ENCODE peak calls at places on chromosomes 13 and 19, in ten cellular contexts. P, Y, W, X, H, N, G, V, Q and E are unnamed samples.

GRCh38 chr13:24727731-24728601 is 36.0 kb upstream of the RNF17 start:
- DNase-seq in W (peak), P (no peak), N (peak), X (peak), V (peak), Y (peak), H (peak), Q (peak), G (peak), E (peak)

GRCh38 chr13:113833111-113833830 is 30.6 kb downstream of the GAS6 start:
- DNase-seq in V (no peak), Q (no peak), H (no peak), P (no peak), Y (no peak), N (no peak), X (no peak), W (no peak), G (no peak), E (no peak)

GRCh38 chr13:96662036-96662435 is 332.2 kb downstream of the OXGR1 start:
- DNase-seq in Q (peak), P (no peak), V (no peak), Y (no peak), H (no peak), G (no peak), W (no peak), X (peak), N (no peak), E (no peak)

GRCh38 chr13:23811366-23812027 is 77.7 kb downstream of the MIPEP start:
- DNase-seq in P (no peak), H (no peak), G (no peak), N (no peak), W (no peak), X (no peak), Q (peak), V (no peak), Y (no peak), E (no peak)

GRCh38 chr13:80339841-80340642 is 884 bp downstream of the SPRY2 start:
- DNase-seq in Q (peak), X (peak), V (peak), N (peak), H (peak), P (no peak), G (peak), W (peak), Y (no peak), E (peak)

GRCh38 chr13:49954674-49955455 is 18.7 kb upstream of the SPRYD7 start:
- DNase-seq in G (no peak), Q (no peak), P (no peak), H (no peak), Y (no peak), W (peak), V (no peak), X (peak), N (peak), E (no peak)

GRCh38 chr13:37648604-37649003 is 50.0 kb upstream of the POSTN start:
- DNase-seq in V (peak), X (peak), G (no peak), N (peak), H (no peak), P (no peak), Q (peak), W (peak), Y (no peak), E (no peak)

GRCh38 chr19:39400997-39401548 is 5.6 kb upstream of the ZFP36 start:
- DNase-seq in V (no peak), N (no peak), P (no peak), X (no peak), H (no peak), G (no peak), W (no peak), Y (no peak), Q (no peak), E (peak)

GRCh38 chr19:28864577-28865042 is 348.3 kb downstream of the UQCRFS1 start:
- DNase-seq in H (no peak), V (no peak), W (peak), N (no peak), X (no peak), Y (no peak), Q (no peak), P (no peak), G (no peak), E (no peak)

GRCh38 chr13:96075953-96076543 is 13.9 kb upstream of the HS6ST3 start:
- DNase-seq in V (no peak), Y (no peak), X (peak), H (peak), W (peak), Q (peak), P (no peak), N (peak), G (no peak), E (no peak)

GRCh38 chr19:54047626-54048025 is 16.1 kb downstream of the VSTM1 start:
- DNase-seq in Y (no peak), X (no peak), P (no peak), W (no peak), Q (no peak), G (no peak), H (no peak), V (no peak), N (no peak), E (no peak)

GRCh38 chr19:14517840-14518505 is at the start of gene DNAJB1:
- DNase-seq in P (no peak), Q (peak), W (peak), N (peak), X (peak), H (peak), V (peak), G (no peak), Y (no peak), E (peak)

GRCh38 chr13:93145199-93145598 is 81.4 kb upstream of the GPC6 start:
- DNase-seq in W (no peak), H (peak), V (no peak), G (no peak), X (no peak), N (no peak), Q (no peak), Y (no peak), P (no peak), E (no peak)

GRCh38 chr19:40800997-40801377 is 2.0 kb downstream of the EGLN2 start:
- DNase-seq in Q (no peak), V (no peak), N (no peak), P (no peak), W (no peak), X (no peak), H (no peak), Y (no peak), G (no peak), E (no peak)

GRCh38 chr19:42017040-42017439 is 23.0 kb upstream of the ATP1A3 start:
- DNase-seq in W (no peak), V (no peak), Y (no peak), P (no peak), Q (peak), X (peak), G (no peak), N (peak), H (no peak), E (no peak)

GRCh38 chr19:58001895-58002369 is 688 bp downstream of the ZNF606 start:
- DNase-seq in P (no peak), X (no peak), Q (no peak), Y (no peak), H (no peak), G (no peak), N (peak), V (peak), W (peak), E (no peak)

GRCh38 chr19:13060233-13060963 is 42.3 kb downstream of the LYL1 start:
- DNase-seq in P (no peak), Q (no peak), G (no peak), Y (no peak), H (no peak), W (no peak), X (peak), V (peak), N (peak), E (no peak)

GRCh38 chr19:35879770-35880317 is 11.5 kb downstream of the APLP1 start:
- DNase-seq in H (peak), X (peak), Y (peak), W (peak), V (peak), Q (peak), G (peak), P (peak), N (peak), E (peak)

GRCh38 chr19:33705090-33705847 is 83.5 kb downstream of the CHST8 start:
- DNase-seq in N (peak), P (no peak), W (no peak), Y (no peak), G (no peak), X (no peak), Q (no peak), V (no peak), H (peak), E (no peak)

GRCh38 chr13:57918913-57919312 is 287.4 kb downstream of the PCDH17 start:
- DNase-seq in W (no peak), Q (no peak), V (no peak), N (no peak), P (no peak), Y (no peak), G (no peak), H (peak), X (no peak), E (no peak)

GRCh38 chr13:31970237-31970930 is 61.2 kb upstream of the FRY start:
- DNase-seq in V (peak), Q (peak), N (no peak), G (no peak), Y (no peak), X (peak), P (no peak), H (no peak), W (peak), E (no peak)

GRCh38 chr19:33303791-33304759 is 1.7 kb upstream of the CEBPA start:
- DNase-seq in N (peak), V (no peak), Q (no peak), W (no peak), H (no peak), P (no peak), X (peak), Y (no peak), G (no peak), E (no peak)

GRCh38 chr19:19554074-19555023 is 16.3 kb downstream of the CILP2 start:
- DNase-seq in X (peak), Y (no peak), P (no peak), H (peak), V (peak), N (peak), G (no peak), Q (peak), W (peak), E (peak)

GRCh38 chr19:6238643-6239281 is 41.0 kb downstream of the MLLT1 start:
- DNase-seq in N (peak), V (peak), P (no peak), W (peak), Q (peak), G (no peak), X (peak), Y (no peak), H (no peak), E (no peak)

GRCh38 chr19:10826846-10827245 is 9.2 kb downstream of the TMED1 start:
- DNase-seq in V (no peak), N (no peak), G (no peak), W (no peak), H (no peak), Q (no peak), P (no peak), Y (no peak), X (no peak), E (no peak)

GRCh38 chr13:25798998-25799397 is 252.8 kb downstream of the SHISA2 start:
- DNase-seq in X (no peak), V (no peak), N (no peak), H (no peak), P (no peak), W (no peak), Q (no peak), G (no peak), Y (no peak), E (no peak)

GRCh38 chr19:54453921-54454780 is 5.2 kb downstream of the LENG8 start:
- DNase-seq in W (no peak), X (no peak), N (peak), Q (no peak), G (no peak), Y (no peak), P (no peak), V (no peak), H (no peak), E (no peak)

GRCh38 chr19:13984186-13984585 is 21.9 kb downstream of the RFX1 start:
- DNase-seq in P (no peak), G (no peak), N (peak), H (no peak), W (no peak), V (no peak), X (no peak), Y (no peak), Q (no peak), E (no peak)

GRCh38 chr19:46520616-46521015 is 24.9 kb upstream of the PNMA8B start:
- DNase-seq in Y (no peak), V (no peak), H (peak), Q (no peak), G (no peak), P (no peak), N (no peak), W (no peak), X (no peak), E (no peak)

GRCh38 chr19:8731428-8732169 is 10.2 kb downstream of the OR2Z1 start:
- DNase-seq in X (no peak), V (no peak), H (peak), W (no peak), N (no peak), P (no peak), Q (peak), G (no peak), Y (no peak), E (peak)

GRCh38 chr13:33351324-33351723 is 65.8 kb upstream of the STARD13 start:
- DNase-seq in X (peak), Q (peak), Y (peak), G (no peak), W (peak), H (no peak), V (peak), N (peak), P (no peak), E (no peak)

GRCh38 chr13:99968521-99969367 is 2.8 kb downstream of the ZIC5 start:
- DNase-seq in N (peak), X (peak), G (no peak), V (no peak), W (no peak), P (no peak), Q (no peak), H (peak), Y (no peak), E (peak)

GRCh38 chr19:14795078-14795721 is 16.8 kb upstream of the ADGRE2 start:
- DNase-seq in N (no peak), W (no peak), Q (peak), Y (no peak), V (no peak), G (no peak), P (no peak), H (no peak), X (no peak), E (no peak)

GRCh38 chr13:113297370-113297871 is 382 bp downstream of the LAMP1 start:
- DNase-seq in W (no peak), Q (no peak), H (peak), X (peak), N (peak), Y (no peak), G (no peak), P (no peak), V (peak), E (no peak)

GRCh38 chr13:50124536-50125305 is 109.5 kb downstream of the KCNRG start:
- DNase-seq in Y (no peak), H (peak), W (peak), X (peak), Q (peak), G (peak), N (peak), P (no peak), V (peak), E (peak)

GRCh38 chr19:36488816-36489138 is 584 bp downstream of the ZNF566 start:
- DNase-seq in V (no peak), P (no peak), W (no peak), G (no peak), Y (peak), Q (peak), X (no peak), N (peak), H (no peak), E (no peak)

GRCh38 chr19:3790209-3790734 is 4.1 kb upstream of the MATK start:
- DNase-seq in V (no peak), Q (no peak), H (no peak), G (no peak), X (no peak), Y (no peak), P (no peak), W (no peak), N (peak), E (no peak)
- H2AFZ ChIP-seq in V (no peak), Q (no peak), H (no peak), G (no peak), X (no peak), Y (no peak), P (no peak), W (no peak), N (no peak), E (no peak)

GRCh38 chr13:48492123-48493075 is 40.5 kb downstream of the RCBTB2 start:
- DNase-seq in Y (no peak), H (no peak), P (no peak), V (no peak), N (peak), W (peak), G (no peak), X (peak), Q (no peak), E (no peak)

GRCh38 chr13:48490241-48490640 is 42.6 kb downstream of the RCBTB2 start:
- DNase-seq in P (no peak), V (no peak), N (no peak), G (no peak), Y (no peak), W (no peak), Q (peak), H (no peak), X (no peak), E (no peak)

GRCh38 chr13:48489666-48490065 is 43.2 kb downstream of the RCBTB2 start:
- DNase-seq in P (no peak), H (no peak), Q (no peak), W (no peak), X (no peak), Y (no peak), V (no peak), N (no peak), G (no peak), E (no peak)

GRCh38 chr13:48493076-48493765 is 39.7 kb downstream of the RCBTB2 start:
- DNase-seq in X (peak), W (no peak), P (no peak), Q (no peak), G (no peak), Y (no peak), H (no peak), V (no peak), N (no peak), E (no peak)

DNA sequence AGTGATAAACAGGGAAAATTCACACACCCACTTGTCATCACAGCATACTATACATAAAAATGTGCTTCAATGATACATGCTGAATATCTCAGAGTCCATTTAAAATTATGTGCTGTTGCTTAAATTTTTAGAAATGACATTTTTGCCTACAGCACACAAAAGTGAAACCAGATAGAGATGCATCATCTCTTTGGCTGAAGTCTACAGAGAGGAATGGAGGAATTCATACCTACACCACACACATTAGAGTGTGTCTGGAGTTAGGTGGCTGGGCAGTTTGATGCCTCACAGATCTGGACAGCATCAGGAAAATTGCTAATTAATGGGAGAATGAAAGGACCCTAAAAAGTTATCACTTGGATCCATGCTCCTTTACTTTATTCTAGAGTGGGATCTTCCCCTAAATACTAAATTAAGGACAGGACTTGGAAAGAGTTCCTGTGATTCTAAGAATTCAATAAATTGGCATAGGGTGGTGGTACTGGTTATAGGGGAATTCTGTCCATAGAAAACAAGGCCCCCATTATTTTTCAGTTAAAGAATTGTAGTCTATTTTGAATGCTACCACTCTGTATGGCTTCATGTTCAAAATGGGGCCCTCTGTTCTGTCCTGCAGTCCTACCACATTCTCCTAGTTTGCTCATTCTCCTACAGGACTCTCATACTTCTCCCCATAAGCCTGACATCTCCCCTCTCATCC is 41.3 kb downstream of the RCBTB2 start:
- DNase-seq in G (no peak), H (no peak), P (no peak), N (peak), V (no peak), W (peak), X (peak), Y (no peak), Q (no peak), E (no peak)
- H3K4me3 ChIP-seq in G (no peak), H (no peak), P (no peak), N (peak), V (peak), W (no peak), X (peak), Y (no peak), Q (no peak), E (no peak)

GRCh38 chr13:19150226-19150625 is 31.4 kb downstream of the TUBA3C start:
- DNase-seq in N (no peak), P (no peak), V (no peak), W (no peak), G (no peak), Y (no peak), X (no peak), Q (no peak), H (no peak), E (no peak)
- H2AFZ ChIP-seq in N (no peak), P (no peak), V (no peak), W (no peak), G (no peak), Y (no peak), X (no peak), Q (no peak), H (no peak), E (no peak)

GRCh38 chr19:49889038-49889686 is 7.5 kb downstream of the IL4I1 start:
- DNase-seq in N (no peak), G (no peak), Y (no peak), Q (no peak), V (no peak), H (no peak), X (no peak), W (no peak), P (no peak), E (peak)
- H3K4me3 ChIP-seq in N (no peak), G (no peak), Y (no peak), Q (no peak), V (no peak), H (no peak), X (no peak), W (no peak), P (no peak), E (no peak)

DNA sequence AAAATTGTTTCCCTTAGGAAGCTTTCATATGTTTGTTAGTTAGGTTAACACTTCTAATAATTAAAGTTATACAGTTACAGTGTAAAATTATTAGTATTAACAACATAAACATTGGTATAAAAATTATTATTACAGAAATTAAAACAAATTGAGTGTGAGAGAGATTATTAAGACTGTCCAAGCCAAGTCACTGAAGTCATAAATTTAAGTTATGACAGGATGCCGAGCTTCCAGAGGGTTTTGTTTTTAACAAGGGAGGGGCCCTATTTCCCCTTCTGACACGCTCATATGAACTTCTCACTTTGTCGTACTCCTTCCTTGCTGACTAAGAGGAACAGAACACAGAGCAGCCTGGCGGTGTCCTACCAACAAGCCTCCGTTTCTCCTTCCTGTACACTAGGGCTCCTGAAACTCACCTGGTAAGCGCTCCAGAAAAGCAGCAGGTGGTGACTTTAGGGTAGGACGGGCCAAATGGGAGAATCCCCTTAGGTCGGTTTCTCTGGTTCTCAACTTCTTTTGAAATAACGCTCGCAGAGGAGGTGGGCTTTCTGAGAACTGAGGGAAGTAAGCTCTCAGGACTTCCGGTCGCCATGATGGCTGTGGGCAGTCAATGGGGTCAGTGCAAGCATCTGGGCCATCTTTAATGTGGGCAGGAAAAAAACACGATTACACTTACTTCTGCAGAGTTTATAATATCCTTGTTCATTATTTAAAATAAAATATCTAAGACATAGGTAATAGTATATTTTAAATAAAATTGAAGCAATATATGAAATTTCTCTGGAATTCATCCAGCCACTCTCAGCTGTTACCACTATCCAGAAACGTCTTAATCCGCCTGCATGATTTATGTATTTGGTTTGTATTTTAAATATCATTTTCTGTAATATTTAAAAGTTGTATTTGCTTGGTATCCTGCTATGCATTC is at the start of gene CARD8:
- DNase-seq in G (peak), N (peak), H (peak), P (peak), W (peak), X (peak), Y (peak), V (peak), Q (peak), E (peak)
- H2AFZ ChIP-seq in G (peak), N (peak), H (peak), P (peak), W (peak), X (peak), Y (peak), V (peak), Q (peak), E (peak)